ENCODE peak calls at places on chromosome 1, in nine cellular contexts. One of them, this sample, is unnamed.

GRCh38 chr1:57858740-57859139 is 434.9 kb upstream of the DAB1 start:
- DNase-seq in left ventricle myocardium inferior: no peak
- DNase-seq in activated T-helper 1 cell treated with Interleukin-2 at 50 U/mL for 16 hours: no peak
- DNase-seq in activated CD4-positive, alpha-beta T cell treated with anti-CD3 and anti-CD28 coated beads, Interleukin-2, amount 50 U/mL, for 24 hours: no peak
- DNase-seq in NCI-H774: no peak
- DNase-seq in occipital lobe: no peak
- DNase-seq in T-helper 17 cell: no peak
- DNase-seq in substantia nigra: no peak
- DNase-seq in NCI-H510A treated with DMSO at 0.1 percent for 48 hours: no peak
- DNase-seq in this sample: no peak

GRCh38 chr1:215923129-215923824 is 356.2 kb downstream of the KCTD3 start:
- DNase-seq in NCI-H774: no peak
- DNase-seq in occipital lobe: no peak
- DNase-seq in NCI-H510A treated with DMSO at 0.1 percent for 48 hours: no peak
- DNase-seq in T-helper 17 cell: no peak
- DNase-seq in left ventricle myocardium inferior: no peak
- DNase-seq in activated T-helper 1 cell treated with Interleukin-2 at 50 U/mL for 16 hours: no peak
- DNase-seq in activated CD4-positive, alpha-beta T cell treated with anti-CD3 and anti-CD28 coated beads, Interleukin-2, amount 50 U/mL, for 24 hours: no peak
- DNase-seq in substantia nigra: no peak
- DNase-seq in this sample: no peak

GRCh38 chr1:51093566-51093965 is 8.5 kb upstream of the C1orf185 start:
- DNase-seq in substantia nigra: no peak
- DNase-seq in left ventricle myocardium inferior: no peak
- DNase-seq in activated CD4-positive, alpha-beta T cell treated with anti-CD3 and anti-CD28 coated beads, Interleukin-2, amount 50 U/mL, for 24 hours: no peak
- DNase-seq in NCI-H774: no peak
- DNase-seq in NCI-H510A treated with DMSO at 0.1 percent for 48 hours: no peak
- DNase-seq in occipital lobe: no peak
- DNase-seq in activated T-helper 1 cell treated with Interleukin-2 at 50 U/mL for 16 hours: no peak
- DNase-seq in T-helper 17 cell: no peak
- DNase-seq in this sample: no peak

GRCh38 chr1:5975133-5975880 is 16.9 kb downstream of the NPHP4 start:
- DNase-seq in NCI-H510A treated with DMSO at 0.1 percent for 48 hours: peak
- DNase-seq in substantia nigra: peak
- DNase-seq in activated T-helper 1 cell treated with Interleukin-2 at 50 U/mL for 16 hours: no peak
- DNase-seq in NCI-H774: no peak
- DNase-seq in T-helper 17 cell: peak
- DNase-seq in occipital lobe: peak
- DNase-seq in activated CD4-positive, alpha-beta T cell treated with anti-CD3 and anti-CD28 coated beads, Interleukin-2, amount 50 U/mL, for 24 hours: no peak
- DNase-seq in left ventricle myocardium inferior: peak
- DNase-seq in this sample: peak

GRCh38 chr1:203338335-203339036 is 12.4 kb downstream of the FMOD start:
- DNase-seq in activated T-helper 1 cell treated with Interleukin-2 at 50 U/mL for 16 hours: peak
- DNase-seq in NCI-H774: peak
- DNase-seq in left ventricle myocardium inferior: no peak
- DNase-seq in occipital lobe: no peak
- DNase-seq in NCI-H510A treated with DMSO at 0.1 percent for 48 hours: peak
- DNase-seq in activated CD4-positive, alpha-beta T cell treated with anti-CD3 and anti-CD28 coated beads, Interleukin-2, amount 50 U/mL, for 24 hours: no peak
- DNase-seq in substantia nigra: peak
- DNase-seq in T-helper 17 cell: peak
- DNase-seq in this sample: peak

GRCh38 chr1:178938959-178939317 is 68.1 kb upstream of the ANGPTL1 start:
- DNase-seq in activated CD4-positive, alpha-beta T cell treated with anti-CD3 and anti-CD28 coated beads, Interleukin-2, amount 50 U/mL, for 24 hours: no peak
- DNase-seq in left ventricle myocardium inferior: peak
- DNase-seq in NCI-H510A treated with DMSO at 0.1 percent for 48 hours: no peak
- DNase-seq in T-helper 17 cell: no peak
- DNase-seq in occipital lobe: no peak
- DNase-seq in substantia nigra: peak
- DNase-seq in activated T-helper 1 cell treated with Interleukin-2 at 50 U/mL for 16 hours: no peak
- DNase-seq in NCI-H774: no peak
- DNase-seq in this sample: peak

GRCh38 chr1:43962324-43962723 is 7.5 kb upstream of the DPH2 start:
- DNase-seq in T-helper 17 cell: no peak
- DNase-seq in activated CD4-positive, alpha-beta T cell treated with anti-CD3 and anti-CD28 coated beads, Interleukin-2, amount 50 U/mL, for 24 hours: no peak
- DNase-seq in occipital lobe: no peak
- DNase-seq in activated T-helper 1 cell treated with Interleukin-2 at 50 U/mL for 16 hours: no peak
- DNase-seq in left ventricle myocardium inferior: no peak
- DNase-seq in substantia nigra: peak
- DNase-seq in NCI-H510A treated with DMSO at 0.1 percent for 48 hours: no peak
- DNase-seq in NCI-H774: no peak
- DNase-seq in this sample: peak

GRCh38 chr1:167628754-167629515 is 1.1 kb upstream of the RCSD1 start:
- DNase-seq in T-helper 17 cell: no peak
- DNase-seq in substantia nigra: no peak
- DNase-seq in activated T-helper 1 cell treated with Interleukin-2 at 50 U/mL for 16 hours: no peak
- DNase-seq in NCI-H774: no peak
- DNase-seq in activated CD4-positive, alpha-beta T cell treated with anti-CD3 and anti-CD28 coated beads, Interleukin-2, amount 50 U/mL, for 24 hours: no peak
- DNase-seq in left ventricle myocardium inferior: no peak
- DNase-seq in NCI-H510A treated with DMSO at 0.1 percent for 48 hours: no peak
- DNase-seq in occipital lobe: no peak
- DNase-seq in this sample: no peak

GRCh38 chr1:49016030-49016991 is 239.6 kb upstream of the BEND5 start:
- DNase-seq in T-helper 17 cell: no peak
- DNase-seq in NCI-H510A treated with DMSO at 0.1 percent for 48 hours: no peak
- DNase-seq in occipital lobe: no peak
- DNase-seq in substantia nigra: no peak
- DNase-seq in activated CD4-positive, alpha-beta T cell treated with anti-CD3 and anti-CD28 coated beads, Interleukin-2, amount 50 U/mL, for 24 hours: no peak
- DNase-seq in left ventricle myocardium inferior: no peak
- DNase-seq in activated T-helper 1 cell treated with Interleukin-2 at 50 U/mL for 16 hours: no peak
- DNase-seq in NCI-H774: no peak
- DNase-seq in this sample: no peak

GRCh38 chr1:32116531-32116930 is 8.7 kb downstream of the KPNA6 start:
- DNase-seq in occipital lobe: no peak
- DNase-seq in T-helper 17 cell: no peak
- DNase-seq in substantia nigra: no peak
- DNase-seq in NCI-H510A treated with DMSO at 0.1 percent for 48 hours: no peak
- DNase-seq in NCI-H774: no peak
- DNase-seq in activated T-helper 1 cell treated with Interleukin-2 at 50 U/mL for 16 hours: no peak
- DNase-seq in activated CD4-positive, alpha-beta T cell treated with anti-CD3 and anti-CD28 coated beads, Interleukin-2, amount 50 U/mL, for 24 hours: no peak
- DNase-seq in left ventricle myocardium inferior: no peak
- DNase-seq in this sample: no peak

GRCh38 chr1:30411206-30411605 is 312.2 kb downstream of the MATN1 start:
- DNase-seq in substantia nigra: no peak
- DNase-seq in NCI-H510A treated with DMSO at 0.1 percent for 48 hours: no peak
- DNase-seq in activated CD4-positive, alpha-beta T cell treated with anti-CD3 and anti-CD28 coated beads, Interleukin-2, amount 50 U/mL, for 24 hours: no peak
- DNase-seq in occipital lobe: no peak
- DNase-seq in activated T-helper 1 cell treated with Interleukin-2 at 50 U/mL for 16 hours: no peak
- DNase-seq in left ventricle myocardium inferior: no peak
- DNase-seq in NCI-H774: no peak
- DNase-seq in T-helper 17 cell: no peak
- DNase-seq in this sample: no peak

GRCh38 chr1:172163479-172164215 is 256.8 kb upstream of the C1orf105 start:
- DNase-seq in NCI-H510A treated with DMSO at 0.1 percent for 48 hours: no peak
- DNase-seq in left ventricle myocardium inferior: no peak
- DNase-seq in T-helper 17 cell: no peak
- DNase-seq in activated CD4-positive, alpha-beta T cell treated with anti-CD3 and anti-CD28 coated beads, Interleukin-2, amount 50 U/mL, for 24 hours: no peak
- DNase-seq in NCI-H774: no peak
- DNase-seq in substantia nigra: no peak
- DNase-seq in occipital lobe: no peak
- DNase-seq in activated T-helper 1 cell treated with Interleukin-2 at 50 U/mL for 16 hours: no peak
- DNase-seq in this sample: no peak

GRCh38 chr1:198725090-198725489 is 86.2 kb downstream of the PTPRC start:
- DNase-seq in substantia nigra: no peak
- DNase-seq in T-helper 17 cell: no peak
- DNase-seq in activated CD4-positive, alpha-beta T cell treated with anti-CD3 and anti-CD28 coated beads, Interleukin-2, amount 50 U/mL, for 24 hours: no peak
- DNase-seq in left ventricle myocardium inferior: no peak
- DNase-seq in activated T-helper 1 cell treated with Interleukin-2 at 50 U/mL for 16 hours: no peak
- DNase-seq in NCI-H774: no peak
- DNase-seq in occipital lobe: no peak
- DNase-seq in NCI-H510A treated with DMSO at 0.1 percent for 48 hours: no peak
- DNase-seq in this sample: no peak

GRCh38 chr1:17655922-17656321 is 99.2 kb upstream of the ACTL8 start:
- DNase-seq in NCI-H510A treated with DMSO at 0.1 percent for 48 hours: no peak
- DNase-seq in left ventricle myocardium inferior: no peak
- DNase-seq in T-helper 17 cell: no peak
- DNase-seq in substantia nigra: no peak
- DNase-seq in activated CD4-positive, alpha-beta T cell treated with anti-CD3 and anti-CD28 coated beads, Interleukin-2, amount 50 U/mL, for 24 hours: no peak
- DNase-seq in occipital lobe: no peak
- DNase-seq in activated T-helper 1 cell treated with Interleukin-2 at 50 U/mL for 16 hours: no peak
- DNase-seq in NCI-H774: no peak
- DNase-seq in this sample: no peak

GRCh38 chr1:171245458-171246064 is 2.7 kb upstream of the FMO1 start:
- DNase-seq in left ventricle myocardium inferior: no peak
- DNase-seq in occipital lobe: no peak
- DNase-seq in T-helper 17 cell: no peak
- DNase-seq in NCI-H510A treated with DMSO at 0.1 percent for 48 hours: peak
- DNase-seq in substantia nigra: no peak
- DNase-seq in activated CD4-positive, alpha-beta T cell treated with anti-CD3 and anti-CD28 coated beads, Interleukin-2, amount 50 U/mL, for 24 hours: no peak
- DNase-seq in NCI-H774: no peak
- DNase-seq in activated T-helper 1 cell treated with Interleukin-2 at 50 U/mL for 16 hours: no peak
- DNase-seq in this sample: peak

GRCh38 chr1:228152918-228153258 is 3.2 kb downstream of the GJC2 start:
- DNase-seq in NCI-H510A treated with DMSO at 0.1 percent for 48 hours: no peak
- DNase-seq in T-helper 17 cell: no peak
- DNase-seq in occipital lobe: no peak
- DNase-seq in activated CD4-positive, alpha-beta T cell treated with anti-CD3 and anti-CD28 coated beads, Interleukin-2, amount 50 U/mL, for 24 hours: no peak
- DNase-seq in substantia nigra: no peak
- DNase-seq in activated T-helper 1 cell treated with Interleukin-2 at 50 U/mL for 16 hours: no peak
- DNase-seq in left ventricle myocardium inferior: peak
- DNase-seq in NCI-H774: no peak
- DNase-seq in this sample: no peak

GRCh38 chr1:219039755-219040154 is 133.9 kb upstream of the LYPLAL1 start:
- DNase-seq in NCI-H510A treated with DMSO at 0.1 percent for 48 hours: no peak
- DNase-seq in activated CD4-positive, alpha-beta T cell treated with anti-CD3 and anti-CD28 coated beads, Interleukin-2, amount 50 U/mL, for 24 hours: no peak
- DNase-seq in occipital lobe: no peak
- DNase-seq in T-helper 17 cell: no peak
- DNase-seq in left ventricle myocardium inferior: no peak
- DNase-seq in NCI-H774: no peak
- DNase-seq in activated T-helper 1 cell treated with Interleukin-2 at 50 U/mL for 16 hours: no peak
- DNase-seq in substantia nigra: no peak
- DNase-seq in this sample: no peak

GRCh38 chr1:81142099-81142776 is 658.5 kb upstream of the ADGRL2 start:
- DNase-seq in substantia nigra: no peak
- DNase-seq in NCI-H510A treated with DMSO at 0.1 percent for 48 hours: no peak
- DNase-seq in NCI-H774: no peak
- DNase-seq in left ventricle myocardium inferior: no peak
- DNase-seq in occipital lobe: no peak
- DNase-seq in T-helper 17 cell: no peak
- DNase-seq in activated CD4-positive, alpha-beta T cell treated with anti-CD3 and anti-CD28 coated beads, Interleukin-2, amount 50 U/mL, for 24 hours: no peak
- DNase-seq in activated T-helper 1 cell treated with Interleukin-2 at 50 U/mL for 16 hours: no peak
- DNase-seq in this sample: no peak

GRCh38 chr1:218439541-218440295 is 94.6 kb downstream of the TGFB2 start:
- DNase-seq in activated T-helper 1 cell treated with Interleukin-2 at 50 U/mL for 16 hours: no peak
- DNase-seq in left ventricle myocardium inferior: no peak
- DNase-seq in NCI-H510A treated with DMSO at 0.1 percent for 48 hours: no peak
- DNase-seq in substantia nigra: peak
- DNase-seq in activated CD4-positive, alpha-beta T cell treated with anti-CD3 and anti-CD28 coated beads, Interleukin-2, amount 50 U/mL, for 24 hours: no peak
- DNase-seq in T-helper 17 cell: no peak
- DNase-seq in NCI-H774: no peak
- DNase-seq in occipital lobe: no peak
- DNase-seq in this sample: peak

GRCh38 chr1:38207906-38208305 is 161.3 kb upstream of the POU3F1 start:
- DNase-seq in occipital lobe: no peak
- DNase-seq in T-helper 17 cell: no peak
- DNase-seq in left ventricle myocardium inferior: no peak
- DNase-seq in substantia nigra: no peak
- DNase-seq in NCI-H774: no peak
- DNase-seq in activated CD4-positive, alpha-beta T cell treated with anti-CD3 and anti-CD28 coated beads, Interleukin-2, amount 50 U/mL, for 24 hours: no peak
- DNase-seq in activated T-helper 1 cell treated with Interleukin-2 at 50 U/mL for 16 hours: no peak
- DNase-seq in NCI-H510A treated with DMSO at 0.1 percent for 48 hours: no peak
- DNase-seq in this sample: no peak

GRCh38 chr1:7930547-7931445 is 9.8 kb downstream of the TNFRSF9 start:
- DNase-seq in NCI-H510A treated with DMSO at 0.1 percent for 48 hours: no peak
- DNase-seq in left ventricle myocardium inferior: no peak
- DNase-seq in occipital lobe: no peak
- DNase-seq in activated T-helper 1 cell treated with Interleukin-2 at 50 U/mL for 16 hours: no peak
- DNase-seq in NCI-H774: no peak
- DNase-seq in activated CD4-positive, alpha-beta T cell treated with anti-CD3 and anti-CD28 coated beads, Interleukin-2, amount 50 U/mL, for 24 hours: no peak
- DNase-seq in substantia nigra: no peak
- DNase-seq in T-helper 17 cell: no peak
- DNase-seq in this sample: no peak

GRCh38 chr1:44141531-44141930 is at the start of gene KLF18:
- DNase-seq in activated CD4-positive, alpha-beta T cell treated with anti-CD3 and anti-CD28 coated beads, Interleukin-2, amount 50 U/mL, for 24 hours: no peak
- DNase-seq in substantia nigra: no peak
- DNase-seq in activated T-helper 1 cell treated with Interleukin-2 at 50 U/mL for 16 hours: no peak
- DNase-seq in T-helper 17 cell: no peak
- DNase-seq in NCI-H774: no peak
- DNase-seq in NCI-H510A treated with DMSO at 0.1 percent for 48 hours: no peak
- DNase-seq in left ventricle myocardium inferior: no peak
- DNase-seq in occipital lobe: no peak
- DNase-seq in this sample: no peak

GRCh38 chr1:184953600-184954219 is 20.6 kb downstream of the NIBAN1 start:
- DNase-seq in left ventricle myocardium inferior: no peak
- DNase-seq in T-helper 17 cell: no peak
- DNase-seq in activated T-helper 1 cell treated with Interleukin-2 at 50 U/mL for 16 hours: no peak
- DNase-seq in activated CD4-positive, alpha-beta T cell treated with anti-CD3 and anti-CD28 coated beads, Interleukin-2, amount 50 U/mL, for 24 hours: no peak
- DNase-seq in substantia nigra: no peak
- DNase-seq in NCI-H774: no peak
- DNase-seq in NCI-H510A treated with DMSO at 0.1 percent for 48 hours: no peak
- DNase-seq in occipital lobe: no peak
- DNase-seq in this sample: no peak

GRCh38 chr1:55214903-55215193 is 316 bp downstream of the USP24 start:
- DNase-seq in NCI-H774: peak
- DNase-seq in NCI-H510A treated with DMSO at 0.1 percent for 48 hours: peak
- DNase-seq in activated T-helper 1 cell treated with Interleukin-2 at 50 U/mL for 16 hours: no peak
- DNase-seq in occipital lobe: peak
- DNase-seq in left ventricle myocardium inferior: peak
- DNase-seq in substantia nigra: peak
- DNase-seq in activated CD4-positive, alpha-beta T cell treated with anti-CD3 and anti-CD28 coated beads, Interleukin-2, amount 50 U/mL, for 24 hours: no peak
- DNase-seq in T-helper 17 cell: no peak
- DNase-seq in this sample: no peak

GRCh38 chr1:159211331-159212136 is 6.9 kb downstream of the ACKR1 start:
- DNase-seq in T-helper 17 cell: no peak
- DNase-seq in activated CD4-positive, alpha-beta T cell treated with anti-CD3 and anti-CD28 coated beads, Interleukin-2, amount 50 U/mL, for 24 hours: no peak
- DNase-seq in left ventricle myocardium inferior: no peak
- DNase-seq in NCI-H510A treated with DMSO at 0.1 percent for 48 hours: peak
- DNase-seq in NCI-H774: no peak
- DNase-seq in occipital lobe: peak
- DNase-seq in activated T-helper 1 cell treated with Interleukin-2 at 50 U/mL for 16 hours: peak
- DNase-seq in substantia nigra: peak
- DNase-seq in this sample: peak

GRCh38 chr1:5810553-5811270 is 181.5 kb downstream of the NPHP4 start:
- DNase-seq in T-helper 17 cell: no peak
- DNase-seq in NCI-H774: no peak
- DNase-seq in NCI-H510A treated with DMSO at 0.1 percent for 48 hours: no peak
- DNase-seq in activated T-helper 1 cell treated with Interleukin-2 at 50 U/mL for 16 hours: no peak
- DNase-seq in substantia nigra: no peak
- DNase-seq in activated CD4-positive, alpha-beta T cell treated with anti-CD3 and anti-CD28 coated beads, Interleukin-2, amount 50 U/mL, for 24 hours: no peak
- DNase-seq in occipital lobe: no peak
- DNase-seq in left ventricle myocardium inferior: no peak
- DNase-seq in this sample: no peak

GRCh38 chr1:228646717-228647522 is 88.4 kb upstream of the RHOU start:
- DNase-seq in activated T-helper 1 cell treated with Interleukin-2 at 50 U/mL for 16 hours: no peak
- DNase-seq in occipital lobe: no peak
- DNase-seq in NCI-H774: peak
- DNase-seq in substantia nigra: no peak
- DNase-seq in NCI-H510A treated with DMSO at 0.1 percent for 48 hours: peak
- DNase-seq in activated CD4-positive, alpha-beta T cell treated with anti-CD3 and anti-CD28 coated beads, Interleukin-2, amount 50 U/mL, for 24 hours: no peak
- DNase-seq in T-helper 17 cell: peak
- DNase-seq in left ventricle myocardium inferior: no peak
- DNase-seq in this sample: peak

GRCh38 chr1:84505167-84506001 is 802 bp upstream of the SPATA1 start:
- DNase-seq in activated T-helper 1 cell treated with Interleukin-2 at 50 U/mL for 16 hours: no peak
- DNase-seq in occipital lobe: peak
- DNase-seq in activated CD4-positive, alpha-beta T cell treated with anti-CD3 and anti-CD28 coated beads, Interleukin-2, amount 50 U/mL, for 24 hours: no peak
- DNase-seq in substantia nigra: no peak
- DNase-seq in left ventricle myocardium inferior: peak
- DNase-seq in NCI-H774: peak
- DNase-seq in T-helper 17 cell: no peak
- DNase-seq in NCI-H510A treated with DMSO at 0.1 percent for 48 hours: peak
- DNase-seq in this sample: peak

GRCh38 chr1:64387382-64388066 is 82.4 kb upstream of the CACHD1 start:
- DNase-seq in substantia nigra: no peak
- DNase-seq in activated T-helper 1 cell treated with Interleukin-2 at 50 U/mL for 16 hours: no peak
- DNase-seq in activated CD4-positive, alpha-beta T cell treated with anti-CD3 and anti-CD28 coated beads, Interleukin-2, amount 50 U/mL, for 24 hours: no peak
- DNase-seq in NCI-H510A treated with DMSO at 0.1 percent for 48 hours: no peak
- DNase-seq in left ventricle myocardium inferior: no peak
- DNase-seq in occipital lobe: no peak
- DNase-seq in T-helper 17 cell: no peak
- DNase-seq in NCI-H774: no peak
- DNase-seq in this sample: peak

GRCh38 chr1:24952413-24952841 is 22.4 kb upstream of the RUNX3 start:
- DNase-seq in occipital lobe: no peak
- DNase-seq in NCI-H774: no peak
- DNase-seq in substantia nigra: no peak
- DNase-seq in activated CD4-positive, alpha-beta T cell treated with anti-CD3 and anti-CD28 coated beads, Interleukin-2, amount 50 U/mL, for 24 hours: no peak
- DNase-seq in left ventricle myocardium inferior: no peak
- DNase-seq in NCI-H510A treated with DMSO at 0.1 percent for 48 hours: no peak
- DNase-seq in activated T-helper 1 cell treated with Interleukin-2 at 50 U/mL for 16 hours: no peak
- DNase-seq in T-helper 17 cell: no peak
- DNase-seq in this sample: no peak

GRCh38 chr1:154348429-154349076 is 23.2 kb downstream of the ATP8B2 start:
- DNase-seq in left ventricle myocardium inferior: no peak
- DNase-seq in activated CD4-positive, alpha-beta T cell treated with anti-CD3 and anti-CD28 coated beads, Interleukin-2, amount 50 U/mL, for 24 hours: no peak
- DNase-seq in activated T-helper 1 cell treated with Interleukin-2 at 50 U/mL for 16 hours: no peak
- DNase-seq in substantia nigra: no peak
- DNase-seq in T-helper 17 cell: no peak
- DNase-seq in NCI-H774: no peak
- DNase-seq in NCI-H510A treated with DMSO at 0.1 percent for 48 hours: no peak
- DNase-seq in occipital lobe: no peak
- DNase-seq in this sample: no peak